ENCODE peak calls at places on chromosomes 2 and 18, in five cellular contexts. M is body of pancreas, T is astrocyte of the spinal cord, L is fibroblast of pulmonary artery, P is GM13977. G is an unnamed sample.
A peak's percentile ranks its signal among the peaks of the same experiment; 100 is the strongest.

GRCh38 chr2:141105763-141106162 is 1025.1 kb downstream of the LRP1B start:
- DNase-seq in L (no peak), P (no peak), M (no peak), T (peak; percentile 24), G (peak; percentile 16)

GRCh38 chr2:33275689-33276444 is 200.6 kb upstream of the RASGRP3 start:
- DNase-seq in T (peak; percentile 96), L (peak; percentile 95), P (no peak), M (peak; percentile 50), G (peak; percentile 85)

GRCh38 chr18:4453712-4454547 is 1.2 kb downstream of the DLGAP1 start:
- DNase-seq in L (no peak), T (no peak), M (no peak), P (peak; percentile 19), G (no peak)

GRCh38 chr18:22471546-22472131 is 53.9 kb upstream of the CTAGE1 start:
- DNase-seq in T (peak; percentile 55), P (no peak), M (peak; percentile 63), L (peak; percentile 77), G (peak; percentile 53)

GRCh38 chr18:51137051-51137729 is 60.3 kb downstream of the MEX3C start:
- DNase-seq in M (no peak), T (peak; percentile 65), P (no peak), L (no peak), G (peak; percentile 6)

GRCh38 chr2:240160291-240161086 is 20.0 kb upstream of the OTOS start:
- DNase-seq in L (no peak), M (no peak), P (no peak), T (no peak), G (no peak)

GRCh38 chr2:200578778-200579177 is 7.0 kb upstream of the AOX1 start:
- DNase-seq in P (no peak), M (peak; percentile 20), L (peak; percentile 75), T (peak; percentile 36), G (no peak)

GRCh38 chr2:241563571-241563980 is 5.0 kb downstream of the BOK start:
- DNase-seq in P (no peak), L (no peak), M (no peak), T (no peak), G (no peak)

GRCh38 chr2:197707316-197708213 is 2.4 kb downstream of the MARS2 start:
- DNase-seq in L (peak; percentile 76), M (no peak), T (peak; percentile 68), P (peak; percentile 25), G (peak; percentile 36)

GRCh38 chr2:68287580-68288441 is 31.9 kb downstream of the CNRIP1 start:
- DNase-seq in M (peak; percentile 19), L (peak; percentile 55), P (no peak), T (peak; percentile 67), G (peak; percentile 53)

GRCh38 chr2:119472749-119473148 is 41.1 kb downstream of the TMEM37 start:
- DNase-seq in P (no peak), M (no peak), L (no peak), T (no peak), G (no peak)

GRCh38 chr2:126041648-126042047 is 614.3 kb upstream of the GYPC start:
- DNase-seq in L (no peak), P (no peak), T (no peak), M (no peak), G (no peak)

GRCh38 chr2:238151628-238152235 is 7.0 kb upstream of the ERFE start:
- DNase-seq in L (no peak), T (no peak), P (no peak), M (no peak), G (no peak)

GRCh38 chr2:72010647-72011355 is 136.9 kb downstream of the CYP26B1 start:
- DNase-seq in P (no peak), M (no peak), L (no peak), T (no peak), G (no peak)

GRCh38 chr2:79952561-79952960 is 352.0 kb downstream of the LRRTM1 start:
- DNase-seq in L (no peak), M (no peak), T (no peak), P (no peak), G (no peak)

GRCh38 chr2:221518201-221518936 is 53.7 kb downstream of the EPHA4 start:
- DNase-seq in P (no peak), T (peak; percentile 32), M (no peak), L (peak; percentile 60), G (no peak)

GRCh38 chr2:230128943-230129342 is 60.2 kb upstream of the SLC16A14 start:
- DNase-seq in T (peak; percentile 38), M (peak; percentile 18), P (no peak), L (peak; percentile 4), G (peak; percentile 16)

GRCh38 chr2:27316655-27317412 is 6.1 kb downstream of the MPV17 start:
- DNase-seq in L (no peak), P (no peak), T (no peak), M (peak; percentile 97), G (no peak)

GRCh38 chr2:154518872-154519271 is 179.6 kb upstream of the KCNJ3 start:
- DNase-seq in L (no peak), T (no peak), M (no peak), P (no peak), G (no peak)

GRCh38 chr2:24559714-24560113 is 68.7 kb downstream of the NCOA1 start:
- DNase-seq in P (no peak), T (peak; percentile 39), L (peak; percentile 40), M (no peak), G (peak; percentile 44)

GRCh38 chr2:68103656-68104055 is 40.9 kb upstream of the C1D start:
- DNase-seq in T (no peak), M (no peak), L (no peak), P (no peak), G (no peak)

GRCh38 chr2:21970971-21971370 is 847.2 kb downstream of the TDRD15 start:
- DNase-seq in M (no peak), P (no peak), L (no peak), T (no peak), G (no peak)

GRCh38 chr18:75203456-75204261 is 5.3 kb downstream of the PTGR3 start:
- DNase-seq in P (no peak), L (no peak), M (no peak), T (peak; percentile 59), G (no peak)

GRCh38 chr2:213443952-213444351 is 159.7 kb downstream of the SPAG16 start:
- DNase-seq in P (no peak), T (no peak), L (no peak), M (no peak), G (no peak)

GRCh38 chr2:86224645-86225355 is 25.5 kb downstream of the MRPL35 start:
- DNase-seq in T (no peak), L (no peak), M (no peak), P (no peak), G (no peak)
- TF ChIP-seq CTCF in T (no peak), L (no peak), M (no peak), P (peak; percentile 29), G (no peak)

GRCh38 chr2:96739633-96740428 is at the start of gene LMAN2L:
- DNase-seq in T (peak; percentile 98), M (peak; percentile 98), P (peak; percentile 93), L (peak; percentile 97), G (peak; percentile 93)
- TF ChIP-seq CTCF in T (no peak), M (no peak), P (peak; percentile 7), L (no peak), G (no peak)

GRCh38 chr2:163133602-163134001 is 295.0 kb upstream of the KCNH7 start:
- DNase-seq in M (no peak), L (peak; percentile 3), P (no peak), T (peak; percentile 7), G (no peak)

DNA sequence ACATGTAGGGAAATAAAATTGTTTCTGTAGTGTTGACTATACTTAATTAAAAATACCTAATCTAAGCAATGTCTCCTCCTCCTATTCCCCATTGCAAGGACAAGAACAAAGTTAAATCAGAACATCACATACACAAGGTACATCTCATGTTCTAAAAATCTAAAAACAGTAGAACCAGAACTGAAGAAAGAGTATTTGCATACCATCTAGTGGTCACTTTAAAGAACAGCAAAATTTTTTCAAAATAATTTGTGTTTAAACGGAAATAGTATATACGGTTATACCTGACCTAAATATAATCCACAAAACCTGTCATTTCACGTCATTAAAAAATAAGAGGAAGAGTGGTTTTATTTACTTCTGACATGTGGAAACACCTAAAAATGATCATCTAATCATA is 294.3 kb upstream of the KCNH7 start:
- DNase-seq in T (peak; percentile 35), P (no peak), L (peak; percentile 29), M (no peak), G (no peak)
- TF ChIP-seq CTCF in T (peak; percentile 49), P (peak; percentile 42), L (peak; percentile 59), M (peak; percentile 53), G (peak; percentile 13)

GRCh38 chr2:172977330-172978052 is 98.2 kb upstream of the MAP3K20 start:
- DNase-seq in L (no peak), M (no peak), T (no peak), P (no peak), G (no peak)
- TF ChIP-seq CTCF in L (no peak), M (no peak), T (peak; percentile 19), P (no peak), G (no peak)

GRCh38 chr2:18991177-18992168 is 366.9 kb downstream of the OSR1 start:
- DNase-seq in L (peak; percentile 91), M (peak; percentile 94), T (peak; percentile 74), P (no peak), G (peak; percentile 53)

GRCh38 chr2:18988557-18989232 is 369.7 kb downstream of the OSR1 start:
- DNase-seq in P (no peak), T (peak; percentile 40), L (no peak), M (no peak), G (no peak)

GRCh38 chr2:18987021-18987420 is 371.4 kb downstream of the OSR1 start:
- DNase-seq in T (no peak), M (no peak), L (no peak), P (no peak), G (no peak)

GRCh38 chr2:18986046-18986445 is 372.4 kb downstream of the OSR1 start:
- DNase-seq in P (no peak), M (no peak), L (no peak), T (peak; percentile 57), G (no peak)

DNA sequence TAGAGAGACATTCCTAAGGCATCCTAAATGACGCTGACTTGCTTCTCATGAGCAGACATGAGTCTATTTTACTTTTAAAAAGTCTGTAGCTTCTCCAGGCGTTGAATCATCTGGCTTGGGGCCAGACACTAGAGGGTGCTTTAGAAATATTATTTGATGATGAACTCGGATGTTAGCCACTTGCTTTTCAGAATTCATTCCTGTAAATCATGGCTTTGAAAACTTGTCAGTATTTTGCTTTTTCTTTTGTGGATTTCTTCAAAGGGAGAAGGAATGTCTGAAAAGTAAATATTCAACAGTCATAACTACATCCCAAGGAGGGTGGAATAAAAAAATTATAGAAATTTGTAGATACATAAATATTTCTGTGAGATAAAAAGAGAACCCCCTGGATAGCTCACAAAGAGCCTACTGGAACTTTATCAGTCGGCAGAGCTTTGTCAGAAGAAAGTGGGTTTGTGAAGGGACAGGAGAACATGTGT is 370.8 kb downstream of the OSR1 start:
- DNase-seq in L (peak; percentile 93), T (peak; percentile 98), M (peak; percentile 77), P (no peak), G (peak; percentile 95)
- TF ChIP-seq CTCF in L (peak; percentile 36), T (peak; percentile 8), M (no peak), P (no peak), G (peak; percentile 30)

GRCh38 chr2:2877427-2877826 is 500.2 kb downstream of the EIPR1 start:
- DNase-seq in L (no peak), T (no peak), M (no peak), P (no peak), G (no peak)
- TF ChIP-seq CTCF in L (no peak), T (no peak), M (no peak), P (no peak), G (no peak)

DNA sequence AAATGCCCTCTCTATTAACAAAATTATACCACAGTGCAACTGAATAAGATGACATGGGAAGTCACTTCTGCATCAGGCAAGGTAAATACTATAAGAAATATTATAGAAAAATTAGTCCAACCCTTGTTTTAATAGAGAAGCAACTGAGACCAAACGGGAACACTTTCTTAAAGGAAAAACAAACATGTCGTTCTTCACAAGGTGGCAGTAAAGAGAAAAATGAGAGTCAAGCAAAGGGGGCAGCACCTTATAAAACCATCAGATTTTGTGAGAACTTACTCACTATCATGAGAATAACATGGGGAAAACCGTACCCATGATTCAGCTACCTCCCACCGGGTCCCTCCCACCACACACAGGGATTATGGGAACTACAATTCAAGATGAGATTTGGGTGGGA is 481.7 kb upstream of the CRIM1 start:
- DNase-seq in L (no peak), M (no peak), T (no peak), P (no peak), G (no peak)
- TF ChIP-seq CTCF in L (no peak), M (no peak), T (no peak), P (no peak), G (no peak)